ENCODE peak calls at places on chromosomes 16 and 17, in four cellular contexts. Y, J, E and A are unnamed samples.

GRCh38 chr17:72388765-72389473 is 268.1 kb downstream of the SOX9 start:
- DNase-seq in Y (peak; percentile 93), J (no peak), E (no peak), A (no peak)

GRCh38 chr16:66050991-66051390 is 315.5 kb upstream of the CDH5 start:
- DNase-seq in Y (no peak), J (no peak), E (no peak), A (no peak)

GRCh38 chr17:35257080-35257701 is 14.3 kb downstream of the SLFN5 start:
- DNase-seq in Y (no peak), J (no peak), E (no peak), A (peak; percentile 7)

GRCh38 chr17:28384281-28385036 is 13.0 kb downstream of the SARM1 start:
- DNase-seq in Y (no peak), J (peak; percentile 77), E (no peak), A (no peak)

GRCh38 chr17:79713391-79713790 is 17.4 kb upstream of the ENPP7 start:
- DNase-seq in Y (no peak), J (no peak), E (no peak), A (no peak)

GRCh38 chr17:489758-490329 is 137.2 kb upstream of the RPH3AL start:
- DNase-seq in Y (no peak), J (peak; percentile 72), E (no peak), A (peak; percentile 14)

GRCh38 chr17:82333279-82334171 is at the start of gene SECTM1:
- DNase-seq in Y (no peak), J (no peak), E (no peak), A (no peak)

GRCh38 chr17:2198917-2199316 is 104.7 kb downstream of the SMG6 start:
- DNase-seq in Y (no peak), J (no peak), E (no peak), A (no peak)

GRCh38 chr17:69539781-69540319 is 125.4 kb downstream of the MAP2K6 start:
- DNase-seq in Y (no peak), J (no peak), E (no peak), A (no peak)

GRCh38 chr16:7351572-7351971 is 18.9 kb downstream of the RBFOX1 start:
- DNase-seq in Y (no peak), J (no peak), E (no peak), A (no peak)

GRCh38 chr16:3060339-3061127 is 4.9 kb upstream of the IL32 start:
- DNase-seq in Y (no peak), J (no peak), E (no peak), A (no peak)

GRCh38 chr16:88406096-88407041 is 23.6 kb downstream of the ZNF469 start:
- DNase-seq in Y (no peak), J (no peak), E (peak; percentile 70), A (peak; percentile 16)

GRCh38 chr16:48384305-48384981 is 770 bp downstream of the SIAH1 start:
- DNase-seq in Y (no peak), J (peak; percentile 67), E (peak; percentile 78), A (peak; percentile 41)

GRCh38 chr17:4679652-4680051 is 24.3 kb downstream of the PELP1 start:
- DNase-seq in Y (no peak), J (no peak), E (no peak), A (no peak)

GRCh38 chr16:77157346-77157745 is 33.6 kb upstream of the MON1B start:
- DNase-seq in Y (no peak), J (no peak), E (no peak), A (no peak)

GRCh38 chr17:29589524-29590260 is at the start of gene GIT1:
- DNase-seq in Y (no peak), J (peak; percentile 87), E (peak; percentile 96), A (peak; percentile 70)

GRCh38 chr17:58308173-58308984 is 20.2 kb downstream of the TSPOAP1 start:
- DNase-seq in Y (no peak), J (peak; percentile 86), E (no peak), A (peak; percentile 39)

GRCh38 chr16:66698046-66698445 is 1.5 kb upstream of the CMTM4 start:
- DNase-seq in Y (no peak), J (no peak), E (no peak), A (no peak)

GRCh38 chr16:66422366-66422765 is 4.7 kb upstream of the BEAN1 start:
- DNase-seq in Y (no peak), J (no peak), E (no peak), A (no peak)

GRCh38 chr16:3145660-3146059 is 10.8 kb downstream of the ZNF213 start:
- DNase-seq in Y (no peak), J (no peak), E (no peak), A (no peak)

GRCh38 chr16:89201467-89202377 is 1.4 kb upstream of the SLC22A31 start:
- DNase-seq in Y (no peak), J (peak; percentile 99), E (peak; percentile 99), A (peak; percentile 78)

GRCh38 chr16:69469807-69470561 is 45.6 kb downstream of the CYB5B start:
- DNase-seq in Y (peak; percentile 90), J (no peak), E (no peak), A (no peak)

GRCh38 chr17:66152756-66153155 is 39.2 kb downstream of the CEP112 start:
- DNase-seq in Y (no peak), J (no peak), E (no peak), A (no peak)

GRCh38 chr17:63295288-63295687 is 150.8 kb downstream of the CYB561 start:
- DNase-seq in Y (no peak), J (no peak), E (no peak), A (no peak)

GRCh38 chr17:388087-388486 is 35.5 kb upstream of the RPH3AL start:
- DNase-seq in Y (no peak), J (no peak), E (no peak), A (no peak)

GRCh38 chr17:6245301-6245810 is 175.2 kb downstream of the WSCD1 start:
- DNase-seq in Y (no peak), J (no peak), E (no peak), A (no peak)

GRCh38 chr17:58153046-58153445 is 4.9 kb downstream of the OR4D1 start:
- DNase-seq in Y (no peak), J (no peak), E (no peak), A (no peak)

GRCh38 chr17:73356561-73357170 is 44.9 kb upstream of the CDC42EP4 start:
- DNase-seq in Y (no peak), J (no peak), E (no peak), A (no peak)

GRCh38 chr16:65909310-65910050 is 457.0 kb upstream of the CDH5 start:
- DNase-seq in Y (no peak), J (no peak), E (no peak), A (peak; percentile 38)

GRCh38 chr16:69316595-69317034 is 5.5 kb downstream of the VPS4A start:
- DNase-seq in Y (no peak), J (no peak), E (no peak), A (no peak)

GRCh38 chr16:330746-331145 is 21.8 kb downstream of the AXIN1 start:
- DNase-seq in Y (no peak), J (no peak), E (no peak), A (no peak)

GRCh38 chr17:28342313-28342712 is 6.8 kb downstream of the TNFAIP1 start:
- DNase-seq in Y (no peak), J (no peak), E (no peak), A (no peak)

GRCh38 chr17:68450801-68451200 is 6.5 kb downstream of the WIPI1 start:
- DNase-seq in Y (no peak), J (no peak), E (no peak), A (no peak)

GRCh38 chr17:31917065-31917529 is 15.6 kb upstream of the UTP6 start:
- DNase-seq in Y (no peak), J (peak; percentile 64), E (no peak), A (no peak)

DNA sequence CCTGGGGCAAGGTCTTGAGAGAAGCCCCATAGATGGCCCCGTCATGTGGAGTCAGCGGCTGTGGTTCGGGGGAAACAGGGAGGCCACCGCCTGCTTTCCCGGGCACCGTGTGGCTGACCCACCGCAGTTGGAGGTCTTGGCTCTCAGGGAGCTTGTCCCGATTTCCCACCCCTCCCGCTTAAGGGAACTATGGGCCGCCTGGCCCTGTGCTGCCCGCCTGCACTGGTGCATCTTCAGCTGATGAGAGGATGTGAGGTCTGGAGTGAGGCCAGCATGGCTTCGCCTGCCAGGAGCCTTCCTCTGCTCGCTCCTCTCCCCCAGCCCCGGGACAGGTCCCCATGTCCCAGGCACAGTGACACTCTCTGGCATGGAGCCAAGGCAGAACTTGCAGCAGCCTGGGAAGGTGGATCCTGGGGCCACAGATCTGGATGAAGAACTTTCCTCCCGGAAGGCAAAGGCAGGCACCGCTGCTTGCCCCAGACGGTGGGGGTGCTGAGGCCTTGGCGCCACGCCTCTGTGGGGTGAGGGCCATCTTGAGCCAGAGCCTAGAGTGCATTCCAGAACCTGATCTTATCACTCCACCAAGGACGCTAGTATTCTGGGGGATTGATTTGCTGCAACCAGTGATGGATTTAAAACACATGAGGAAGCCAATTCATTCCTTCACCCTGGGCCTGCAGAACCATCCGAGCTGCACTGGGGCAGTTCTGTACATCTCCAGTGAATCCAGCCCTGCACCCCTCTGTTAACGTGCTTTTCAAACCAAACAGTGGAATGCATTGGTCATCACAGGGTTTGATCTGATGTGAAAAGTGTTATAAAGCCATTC is 178.6 kb upstream of the TNRC6C start:
- DNase-seq in Y (no peak), J (no peak), E (no peak), A (no peak)
- TF ChIP-seq BRCA1 in Y (no peak), J (no peak), E (no peak), A (no peak)

GRCh38 chr17:21089933-21090888 is 36.6 kb upstream of the DHRS7B start:
- DNase-seq in Y (no peak), J (no peak), E (no peak), A (no peak)
- TF ChIP-seq BRCA1 in Y (no peak), J (no peak), E (no peak), A (no peak)

DNA sequence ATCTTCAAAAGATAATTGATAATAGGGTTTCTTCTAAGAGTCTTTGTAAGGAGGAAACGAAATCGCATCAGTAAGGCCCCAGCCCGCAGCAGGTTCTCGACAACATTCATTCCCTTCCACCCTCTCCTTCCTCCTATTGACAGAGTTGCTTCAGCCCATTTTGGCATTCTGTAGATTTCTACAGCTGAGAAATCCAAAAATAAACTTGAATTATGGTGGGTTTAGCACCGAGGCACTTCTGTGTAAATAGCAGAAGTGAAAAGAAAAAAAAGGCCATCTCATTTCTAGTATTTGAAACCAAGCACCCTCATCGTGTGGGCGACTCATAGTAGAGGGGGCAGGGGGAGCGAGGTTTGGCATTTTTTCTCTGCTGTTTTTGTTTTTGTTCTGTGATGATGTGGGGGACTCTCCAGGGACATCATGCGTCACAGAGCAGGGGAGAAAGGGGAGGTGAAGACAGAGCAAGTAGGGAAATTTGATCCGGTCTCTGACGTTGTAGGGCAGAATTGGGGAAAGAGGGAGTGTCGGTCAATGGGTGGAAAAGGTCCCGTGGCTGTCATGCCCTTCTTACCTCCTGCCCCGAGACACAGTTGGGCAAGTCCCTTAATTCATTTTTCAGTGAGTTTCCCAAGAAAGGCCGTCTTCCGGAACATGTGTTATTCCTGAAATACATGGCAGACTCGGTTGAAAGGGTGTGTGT is 33.8 kb upstream of the CCR7 start:
- DNase-seq in Y (peak; percentile 97), J (no peak), E (no peak), A (no peak)
- TF ChIP-seq BRCA1 in Y (no peak), J (no peak), E (no peak), A (no peak)

GRCh38 chr17:46124695-46125592 is 68.3 kb downstream of the KANSL1 start:
- DNase-seq in Y (no peak), J (no peak), E (no peak), A (no peak)
- TF ChIP-seq BRCA1 in Y (no peak), J (no peak), E (no peak), A (no peak)